ENCODE peak calls at places on chromosome 5, in eight cellular contexts. L, K, O, C, Q, F, D and U are unnamed samples.

GRCh38 chr5:87147441-87147840 is 120.2 kb upstream of the RASA1 start:
- DNase-seq in L (no peak), K (no peak), O (no peak), C (no peak), Q (no peak), F (no peak), D (no peak), U (no peak)

GRCh38 chr5:156460496-156460895 is 133.5 kb downstream of the SGCD start:
- DNase-seq in L (no peak), K (no peak), O (no peak), C (no peak), Q (no peak), F (no peak), D (no peak), U (no peak)

GRCh38 chr5:156871212-156871611 is 21.1 kb downstream of the PPP1R2B start:
- DNase-seq in L (no peak), K (no peak), O (no peak), C (no peak), Q (no peak), F (no peak), D (no peak), U (no peak)

GRCh38 chr5:54004697-54005096 is 305.7 kb downstream of the ARL15 start:
- DNase-seq in L (no peak), K (no peak), O (no peak), C (no peak), Q (no peak), F (no peak), D (no peak), U (no peak)

GRCh38 chr5:69416180-69416579 is 1.3 kb downstream of the MARVELD2 start:
- DNase-seq in L (no peak), K (peak), O (no peak), C (no peak), Q (no peak), F (no peak), D (no peak), U (no peak)

GRCh38 chr5:138463335-138464017 is 1.8 kb upstream of the EGR1 start:
- DNase-seq in L (no peak), K (no peak), O (peak), C (no peak), Q (no peak), F (no peak), D (no peak), U (no peak)

GRCh38 chr5:10503997-10504761 is 59.7 kb upstream of the ANKRD33B start:
- DNase-seq in L (no peak), K (no peak), O (peak), C (no peak), Q (no peak), F (no peak), D (no peak), U (no peak)

GRCh38 chr5:126686451-126687126 is 85.8 kb downstream of the PHAX start:
- DNase-seq in L (no peak), K (no peak), O (no peak), C (no peak), Q (no peak), F (no peak), D (no peak), U (no peak)

GRCh38 chr5:114065942-114066341 is 295.9 kb upstream of the KCNN2 start:
- DNase-seq in L (no peak), K (no peak), O (no peak), C (no peak), Q (no peak), F (no peak), D (no peak), U (no peak)